ENCODE peak calls at places on chromosomes 12 and 14, in seven cellular contexts. B is NCI-H524; O is activated CD8-positive, alpha-beta T cell treated with anti-CD3 and anti-CD28 coated beads, Interleukin-2, amount 10 ng/mL, durations not matched to agents 7 days and 5 days; M is endodermal cell; K is stimulated activated CD4-positive, alpha-beta T cell treated with anti-CD3 and anti-CD28 coated beads, TNF-alpha, amount 100 ng/mL, for 48 hours; H is B cell; S is stomach. L is an unnamed sample.

GRCh38 chr12:47753021-47754001 is 5.4 kb downstream of the RAPGEF3 start:
- DNase-seq in B (no peak), O (no peak), M (peak), K (no peak), H (no peak), S (peak), L (no peak)

GRCh38 chr12:54028324-54029201 is at the start of gene HOXC6:
- DNase-seq in B (no peak), O (no peak), M (peak), K (no peak), H (no peak), S (no peak), L (no peak)

GRCh38 chr12:110564471-110564991 is 18.6 kb downstream of the PPTC7 start:
- DNase-seq in B (no peak), O (no peak), M (no peak), K (no peak), H (no peak), S (no peak), L (no peak)

GRCh38 chr12:111427417-111428074 is 21.8 kb downstream of the SH2B3 start:
- DNase-seq in B (no peak), O (no peak), M (no peak), K (no peak), H (no peak), S (no peak), L (no peak)

GRCh38 chr12:10652192-10652591 is 21.7 kb downstream of the STYK1 start:
- DNase-seq in B (no peak), O (no peak), M (no peak), K (no peak), H (no peak), S (no peak), L (no peak)

GRCh38 chr12:100927825-100928224 is 133.2 kb downstream of the ANO4 start:
- DNase-seq in B (no peak), O (no peak), M (no peak), K (no peak), H (no peak), S (no peak), L (no peak)

GRCh38 chr14:55585854-55586253 is 5.8 kb downstream of the KTN1 start:
- DNase-seq in B (no peak), O (no peak), M (no peak), K (no peak), H (no peak), S (no peak), L (no peak)

GRCh38 chr12:101968770-101969169 is 91.4 kb downstream of the DRAM1 start:
- DNase-seq in B (no peak), O (no peak), M (no peak), K (no peak), H (no peak), S (no peak), L (no peak)

GRCh38 chr12:79858518-79858917 is 76.4 kb downstream of the PPP1R12A start:
- DNase-seq in B (no peak), O (no peak), M (no peak), K (no peak), H (no peak), S (no peak), L (no peak)

GRCh38 chr12:23399402-23399933 is 550.0 kb downstream of the SOX5 start:
- DNase-seq in B (no peak), O (no peak), M (no peak), K (no peak), H (no peak), S (no peak), L (no peak)

GRCh38 chr14:56002876-56003625 is 115.2 kb upstream of the PELI2 start:
- DNase-seq in B (no peak), O (peak), M (no peak), K (peak), H (no peak), S (no peak), L (peak)

L was measured in GM06990.